ENCODE peak calls at places on chromosomes 7 and 10, in ten cellular contexts. One of them, this sample, is unnamed.

GRCh38 chr7:55965805-55966421 is 1.5 kb downstream of the NIPSNAP2 start:
- DNase-seq in mucosa of descending colon: peak; percentile 42
- DNase-seq in sigmoid colon: no peak
- DNase-seq in endothelial cell of umbilical vein: no peak
- DNase-seq in colonic mucosa: no peak
- DNase-seq in fibroblast of lung: no peak
- DNase-seq in body of pancreas: peak; percentile 21
- DNase-seq in bronchial epithelial cell: peak; percentile 89
- DNase-seq in brain microvascular endothelial cell: no peak
- DNase-seq in tibial artery: no peak
- DNase-seq in this sample: peak; percentile 58

GRCh38 chr10:62399211-62399610 is 25.0 kb downstream of the ZNF365 start:
- DNase-seq in mucosa of descending colon: no peak
- DNase-seq in sigmoid colon: no peak
- DNase-seq in endothelial cell of umbilical vein: no peak
- DNase-seq in colonic mucosa: no peak
- DNase-seq in fibroblast of lung: no peak
- DNase-seq in body of pancreas: no peak
- DNase-seq in bronchial epithelial cell: no peak
- DNase-seq in brain microvascular endothelial cell: peak; percentile 67
- DNase-seq in tibial artery: no peak
- DNase-seq in this sample: no peak

GRCh38 chr7:113548137-113548536 is 370.7 kb downstream of the PPP1R3A start:
- DNase-seq in mucosa of descending colon: no peak
- DNase-seq in sigmoid colon: no peak
- DNase-seq in endothelial cell of umbilical vein: no peak
- DNase-seq in colonic mucosa: no peak
- DNase-seq in fibroblast of lung: no peak
- DNase-seq in body of pancreas: no peak
- DNase-seq in bronchial epithelial cell: no peak
- DNase-seq in brain microvascular endothelial cell: no peak
- DNase-seq in tibial artery: no peak
- DNase-seq in this sample: no peak

GRCh38 chr7:150994141-150994837 is 3.5 kb downstream of the NOS3 start:
- DNase-seq in mucosa of descending colon: no peak
- DNase-seq in sigmoid colon: no peak
- DNase-seq in endothelial cell of umbilical vein: peak; percentile 90
- DNase-seq in colonic mucosa: no peak
- DNase-seq in fibroblast of lung: no peak
- DNase-seq in body of pancreas: no peak
- DNase-seq in bronchial epithelial cell: no peak
- DNase-seq in brain microvascular endothelial cell: no peak
- DNase-seq in tibial artery: no peak
- DNase-seq in this sample: no peak

GRCh38 chr7:81937091-81937490 is 167.2 kb upstream of the HGF start:
- DNase-seq in mucosa of descending colon: no peak
- DNase-seq in sigmoid colon: no peak
- DNase-seq in endothelial cell of umbilical vein: no peak
- DNase-seq in colonic mucosa: no peak
- DNase-seq in fibroblast of lung: no peak
- DNase-seq in body of pancreas: no peak
- DNase-seq in bronchial epithelial cell: peak; percentile 20
- DNase-seq in brain microvascular endothelial cell: no peak
- DNase-seq in tibial artery: no peak
- DNase-seq in this sample: no peak

GRCh38 chr7:14734839-14735321 is 167.7 kb downstream of the DGKB start:
- DNase-seq in mucosa of descending colon: no peak
- DNase-seq in sigmoid colon: no peak
- DNase-seq in endothelial cell of umbilical vein: no peak
- DNase-seq in colonic mucosa: no peak
- DNase-seq in fibroblast of lung: no peak
- DNase-seq in body of pancreas: peak; percentile 15
- DNase-seq in bronchial epithelial cell: no peak
- DNase-seq in brain microvascular endothelial cell: no peak
- DNase-seq in tibial artery: no peak
- DNase-seq in this sample: no peak

GRCh38 chr10:50567384-50567783 is 56.4 kb downstream of the SGMS1 start:
- DNase-seq in mucosa of descending colon: no peak
- DNase-seq in sigmoid colon: no peak
- DNase-seq in endothelial cell of umbilical vein: no peak
- DNase-seq in colonic mucosa: no peak
- DNase-seq in fibroblast of lung: no peak
- DNase-seq in body of pancreas: peak; percentile 51
- DNase-seq in bronchial epithelial cell: no peak
- DNase-seq in brain microvascular endothelial cell: no peak
- DNase-seq in tibial artery: no peak
- DNase-seq in this sample: no peak

GRCh38 chr7:102170417-102170970 is 116.2 kb upstream of the SH2B2 start:
- DNase-seq in mucosa of descending colon: no peak
- DNase-seq in sigmoid colon: no peak
- DNase-seq in endothelial cell of umbilical vein: peak; percentile 73
- DNase-seq in colonic mucosa: no peak
- DNase-seq in fibroblast of lung: peak; percentile 12
- DNase-seq in body of pancreas: no peak
- DNase-seq in bronchial epithelial cell: no peak
- DNase-seq in brain microvascular endothelial cell: peak; percentile 55
- DNase-seq in tibial artery: no peak
- DNase-seq in this sample: no peak

GRCh38 chr10:131892817-131893675 is 7.8 kb upstream of the PPP2R2D start:
- DNase-seq in mucosa of descending colon: no peak
- DNase-seq in sigmoid colon: no peak
- DNase-seq in endothelial cell of umbilical vein: no peak
- DNase-seq in colonic mucosa: no peak
- DNase-seq in fibroblast of lung: no peak
- DNase-seq in body of pancreas: no peak
- DNase-seq in bronchial epithelial cell: no peak
- DNase-seq in brain microvascular endothelial cell: no peak
- DNase-seq in tibial artery: no peak
- DNase-seq in this sample: no peak

GRCh38 chr10:123689880-123690279 is 23.7 kb downstream of the GPR26 start:
- DNase-seq in mucosa of descending colon: no peak
- DNase-seq in sigmoid colon: no peak
- DNase-seq in endothelial cell of umbilical vein: no peak
- DNase-seq in colonic mucosa: no peak
- DNase-seq in fibroblast of lung: no peak
- DNase-seq in body of pancreas: no peak
- DNase-seq in bronchial epithelial cell: no peak
- DNase-seq in brain microvascular endothelial cell: no peak
- DNase-seq in tibial artery: no peak
- DNase-seq in this sample: no peak

GRCh38 chr10:123685260-123685659 is 19.1 kb downstream of the GPR26 start:
- DNase-seq in mucosa of descending colon: no peak
- DNase-seq in sigmoid colon: no peak
- DNase-seq in endothelial cell of umbilical vein: no peak
- DNase-seq in colonic mucosa: no peak
- DNase-seq in fibroblast of lung: no peak
- DNase-seq in body of pancreas: no peak
- DNase-seq in bronchial epithelial cell: no peak
- DNase-seq in brain microvascular endothelial cell: no peak
- DNase-seq in tibial artery: no peak
- DNase-seq in this sample: no peak

GRCh38 chr10:123683865-123684264 is 17.7 kb downstream of the GPR26 start:
- DNase-seq in mucosa of descending colon: no peak
- DNase-seq in sigmoid colon: no peak
- DNase-seq in endothelial cell of umbilical vein: no peak
- DNase-seq in colonic mucosa: no peak
- DNase-seq in fibroblast of lung: no peak
- DNase-seq in body of pancreas: no peak
- DNase-seq in bronchial epithelial cell: no peak
- DNase-seq in brain microvascular endothelial cell: no peak
- DNase-seq in tibial artery: no peak
- DNase-seq in this sample: no peak

GRCh38 chr10:123683459-123683858 is 17.3 kb downstream of the GPR26 start:
- DNase-seq in mucosa of descending colon: no peak
- DNase-seq in sigmoid colon: no peak
- DNase-seq in endothelial cell of umbilical vein: no peak
- DNase-seq in colonic mucosa: no peak
- DNase-seq in fibroblast of lung: no peak
- DNase-seq in body of pancreas: no peak
- DNase-seq in bronchial epithelial cell: no peak
- DNase-seq in brain microvascular endothelial cell: no peak
- DNase-seq in tibial artery: no peak
- DNase-seq in this sample: no peak

GRCh38 chr10:123687758-123688157 is 21.6 kb downstream of the GPR26 start:
- DNase-seq in mucosa of descending colon: no peak
- DNase-seq in sigmoid colon: no peak
- DNase-seq in endothelial cell of umbilical vein: no peak
- DNase-seq in colonic mucosa: no peak
- DNase-seq in fibroblast of lung: no peak
- DNase-seq in body of pancreas: no peak
- DNase-seq in bronchial epithelial cell: no peak
- DNase-seq in brain microvascular endothelial cell: no peak
- DNase-seq in tibial artery: no peak
- DNase-seq in this sample: no peak
- TF ChIP-seq CTCF in mucosa of descending colon: no peak
- TF ChIP-seq CTCF in sigmoid colon: no peak
- TF ChIP-seq CTCF in endothelial cell of umbilical vein: no peak
- TF ChIP-seq CTCF in colonic mucosa: no peak
- TF ChIP-seq CTCF in fibroblast of lung: no peak
- TF ChIP-seq CTCF in body of pancreas: no peak
- TF ChIP-seq CTCF in bronchial epithelial cell: no peak
- TF ChIP-seq CTCF in brain microvascular endothelial cell: no peak
- TF ChIP-seq CTCF in tibial artery: no peak
- TF ChIP-seq CTCF in this sample: no peak

GRCh38 chr7:120662291-120662690 is 195.7 kb downstream of the TSPAN12 start:
- DNase-seq in mucosa of descending colon: no peak
- DNase-seq in sigmoid colon: no peak
- DNase-seq in endothelial cell of umbilical vein: no peak
- DNase-seq in colonic mucosa: no peak
- DNase-seq in fibroblast of lung: no peak
- DNase-seq in body of pancreas: no peak
- DNase-seq in bronchial epithelial cell: no peak
- DNase-seq in brain microvascular endothelial cell: no peak
- DNase-seq in tibial artery: no peak
- DNase-seq in this sample: no peak

GRCh38 chr7:120665068-120665467 is 192.9 kb downstream of the TSPAN12 start:
- DNase-seq in mucosa of descending colon: no peak
- DNase-seq in sigmoid colon: no peak
- DNase-seq in endothelial cell of umbilical vein: no peak
- DNase-seq in colonic mucosa: no peak
- DNase-seq in fibroblast of lung: no peak
- DNase-seq in body of pancreas: no peak
- DNase-seq in bronchial epithelial cell: no peak
- DNase-seq in brain microvascular endothelial cell: no peak
- DNase-seq in tibial artery: no peak
- DNase-seq in this sample: no peak
- H3K36me3 ChIP-seq in mucosa of descending colon: no peaks in the 10 kb centered on the region
- H3K36me3 ChIP-seq in sigmoid colon: no peaks in the 10 kb centered on the region
- H3K36me3 ChIP-seq in endothelial cell of umbilical vein: no peaks in the 10 kb centered on the region
- H3K36me3 ChIP-seq in colonic mucosa: no peaks in the 10 kb centered on the region
- H3K36me3 ChIP-seq in fibroblast of lung: no peaks in the 10 kb centered on the region
- H3K36me3 ChIP-seq in body of pancreas: no peaks in the 10 kb centered on the region
- H3K36me3 ChIP-seq in bronchial epithelial cell: no peaks in the 10 kb centered on the region
- H3K36me3 ChIP-seq in brain microvascular endothelial cell: no peaks in the 10 kb centered on the region
- H3K36me3 ChIP-seq in tibial artery: no peaks in the 10 kb centered on the region
- H3K36me3 ChIP-seq in this sample: no peaks in the 10 kb centered on the region

GRCh38 chr10:75493464-75493863 is 62.0 kb downstream of the LRMDA start:
- DNase-seq in mucosa of descending colon: no peak
- DNase-seq in sigmoid colon: no peak
- DNase-seq in endothelial cell of umbilical vein: no peak
- DNase-seq in colonic mucosa: no peak
- DNase-seq in fibroblast of lung: no peak
- DNase-seq in body of pancreas: no peak
- DNase-seq in bronchial epithelial cell: no peak
- DNase-seq in brain microvascular endothelial cell: no peak
- DNase-seq in tibial artery: peak; percentile 31
- DNase-seq in this sample: no peak

GRCh38 chr10:75496191-75496567 is 64.8 kb downstream of the LRMDA start:
- DNase-seq in mucosa of descending colon: no peak
- DNase-seq in sigmoid colon: no peak
- DNase-seq in endothelial cell of umbilical vein: no peak
- DNase-seq in colonic mucosa: no peak
- DNase-seq in fibroblast of lung: no peak
- DNase-seq in body of pancreas: no peak
- DNase-seq in bronchial epithelial cell: no peak
- DNase-seq in brain microvascular endothelial cell: no peak
- DNase-seq in tibial artery: no peak
- DNase-seq in this sample: no peak

GRCh38 chr10:75498866-75499265 is 67.4 kb downstream of the LRMDA start:
- DNase-seq in mucosa of descending colon: no peak
- DNase-seq in sigmoid colon: no peak
- DNase-seq in endothelial cell of umbilical vein: no peak
- DNase-seq in colonic mucosa: no peak
- DNase-seq in fibroblast of lung: no peak
- DNase-seq in body of pancreas: no peak
- DNase-seq in bronchial epithelial cell: no peak
- DNase-seq in brain microvascular endothelial cell: no peak
- DNase-seq in tibial artery: no peak
- DNase-seq in this sample: no peak

GRCh38 chr10:75497997-75498797 is 66.8 kb downstream of the LRMDA start:
- DNase-seq in mucosa of descending colon: no peak
- DNase-seq in sigmoid colon: peak; percentile 82
- DNase-seq in endothelial cell of umbilical vein: no peak
- DNase-seq in colonic mucosa: no peak
- DNase-seq in fibroblast of lung: peak; percentile 80
- DNase-seq in body of pancreas: no peak
- DNase-seq in bronchial epithelial cell: peak; percentile 5
- DNase-seq in brain microvascular endothelial cell: no peak
- DNase-seq in tibial artery: peak; percentile 24
- DNase-seq in this sample: no peak

DNA sequence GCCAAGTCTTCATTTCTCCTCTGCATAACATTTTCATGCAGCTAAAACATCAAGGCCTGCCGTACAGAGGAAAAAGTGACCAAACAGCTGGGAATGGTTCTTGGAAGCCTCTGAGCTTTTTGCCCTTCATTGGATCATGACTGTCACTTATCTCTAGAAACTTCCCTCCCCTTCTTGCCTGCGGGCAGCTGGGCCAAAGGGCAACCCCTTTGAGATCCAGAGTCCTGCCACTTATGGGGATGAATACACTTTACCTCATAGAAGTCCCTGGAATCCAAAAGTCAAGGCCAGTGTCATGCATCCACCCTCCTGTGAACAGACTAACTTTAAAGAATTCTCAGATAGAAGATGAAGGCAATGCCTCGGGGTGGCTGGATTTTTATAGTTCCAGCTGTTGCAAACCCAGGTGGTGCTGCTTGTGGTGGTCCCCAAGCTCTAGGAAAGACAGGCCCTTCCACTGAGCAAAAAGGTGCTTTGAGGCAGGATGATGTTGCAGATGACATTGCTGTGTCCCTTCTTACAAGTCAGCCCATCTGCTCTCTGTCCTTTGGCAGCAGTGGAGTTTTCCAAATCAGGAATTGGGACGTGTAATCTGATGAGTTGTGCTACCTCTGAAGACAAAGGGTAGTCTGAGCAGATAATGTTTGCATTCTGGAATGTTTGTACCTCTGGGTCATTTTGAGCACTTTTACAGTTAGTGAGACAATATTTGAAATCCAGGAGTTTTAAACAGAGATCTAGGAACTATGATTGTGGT is 64.2 kb downstream of the LRMDA start:
- DNase-seq in mucosa of descending colon: no peak
- DNase-seq in sigmoid colon: no peak
- DNase-seq in endothelial cell of umbilical vein: no peak
- DNase-seq in colonic mucosa: no peak
- DNase-seq in fibroblast of lung: no peak
- DNase-seq in body of pancreas: no peak
- DNase-seq in bronchial epithelial cell: no peak
- DNase-seq in brain microvascular endothelial cell: no peak
- DNase-seq in tibial artery: no peak
- DNase-seq in this sample: no peak
- H3K4me3 ChIP-seq in mucosa of descending colon: no peak overlapping the region
- H3K4me3 ChIP-seq in sigmoid colon: no peak overlapping the region
- H3K4me3 ChIP-seq in endothelial cell of umbilical vein: no peak overlapping the region
- H3K4me3 ChIP-seq in colonic mucosa: no peak overlapping the region
- H3K4me3 ChIP-seq in fibroblast of lung: no peak overlapping the region
- H3K4me3 ChIP-seq in body of pancreas: no peak overlapping the region
- H3K4me3 ChIP-seq in bronchial epithelial cell: no peak overlapping the region
- H3K4me3 ChIP-seq in brain microvascular endothelial cell: no peak overlapping the region
- H3K4me3 ChIP-seq in tibial artery: no peak overlapping the region
- H3K4me3 ChIP-seq in this sample: no peak overlapping the region

GRCh38 chr10:64733980-64734379 is 1212.8 kb downstream of the REEP3 start:
- DNase-seq in mucosa of descending colon: no peak
- DNase-seq in sigmoid colon: no peak
- DNase-seq in endothelial cell of umbilical vein: peak; percentile 69
- DNase-seq in colonic mucosa: peak; percentile 25
- DNase-seq in fibroblast of lung: peak; percentile 45
- DNase-seq in body of pancreas: peak; percentile 34
- DNase-seq in bronchial epithelial cell: peak; percentile 29
- DNase-seq in brain microvascular endothelial cell: peak; percentile 35
- DNase-seq in tibial artery: no peak
- DNase-seq in this sample: no peak
- TF ChIP-seq CTCF in mucosa of descending colon: no peak
- TF ChIP-seq CTCF in sigmoid colon: no peak
- TF ChIP-seq CTCF in endothelial cell of umbilical vein: peak; percentile 54
- TF ChIP-seq CTCF in colonic mucosa: peak; percentile 24
- TF ChIP-seq CTCF in fibroblast of lung: peak; percentile 54
- TF ChIP-seq CTCF in body of pancreas: peak; percentile 55
- TF ChIP-seq CTCF in bronchial epithelial cell: peak; percentile 34
- TF ChIP-seq CTCF in brain microvascular endothelial cell: peak; percentile 49
- TF ChIP-seq CTCF in tibial artery: no peak
- TF ChIP-seq CTCF in this sample: no peak